ENCODE peak calls at places on chromosomes 3 and 15, in ten cellular contexts. One of them, this sample, is unnamed.

GRCh38 chr15:54722342-54722986 is 474.3 kb downstream of the RSL24D1 start:
- DNase-seq in HS-27A: no peak
- DNase-seq in lower lobe of right lung: no peak
- DNase-seq in NCI-H1105: no peak
- DNase-seq in T-helper 2 cell: no peak
- DNase-seq in AML-193: no peak
- DNase-seq in activated CD8-positive, alpha-beta memory T cell treated with anti-CD3 and anti-CD28 coated beads for 48 hours: no peak
- DNase-seq in T-cell: no peak
- DNase-seq in RCC 7860: no peak
- DNase-seq in NCI-H1092: no peak
- DNase-seq in this sample: no peak

GRCh38 chr15:65286704-65287514 is at the start of gene PARP16:
- DNase-seq in RCC 7860: peak
- DNase-seq in activated CD8-positive, alpha-beta memory T cell treated with anti-CD3 and anti-CD28 coated beads for 48 hours: peak
- DNase-seq in AML-193: peak
- DNase-seq in HS-27A: peak
- DNase-seq in NCI-H1105: peak
- DNase-seq in T-cell: peak
- DNase-seq in lower lobe of right lung: peak
- DNase-seq in T-helper 2 cell: peak
- DNase-seq in NCI-H1092: peak
- DNase-seq in this sample: peak

GRCh38 chr3:171847595-171848259 is 4.6 kb downstream of the TMEM212 start:
- DNase-seq in RCC 7860: no peak
- DNase-seq in lower lobe of right lung: no peak
- DNase-seq in NCI-H1092: no peak
- DNase-seq in AML-193: no peak
- DNase-seq in NCI-H1105: no peak
- DNase-seq in T-cell: no peak
- DNase-seq in activated CD8-positive, alpha-beta memory T cell treated with anti-CD3 and anti-CD28 coated beads for 48 hours: no peak
- DNase-seq in T-helper 2 cell: no peak
- DNase-seq in HS-27A: no peak
- DNase-seq in this sample: no peak

GRCh38 chr15:66780172-66780972 is 78.3 kb downstream of the SMAD6 start:
- DNase-seq in T-cell: no peak
- DNase-seq in NCI-H1092: no peak
- DNase-seq in HS-27A: peak
- DNase-seq in RCC 7860: peak
- DNase-seq in NCI-H1105: no peak
- DNase-seq in T-helper 2 cell: no peak
- DNase-seq in activated CD8-positive, alpha-beta memory T cell treated with anti-CD3 and anti-CD28 coated beads for 48 hours: no peak
- DNase-seq in AML-193: no peak
- DNase-seq in lower lobe of right lung: no peak
- DNase-seq in this sample: no peak

GRCh38 chr3:157573780-157574378 is 70.7 kb upstream of the VEPH1 start:
- DNase-seq in T-cell: no peak
- DNase-seq in activated CD8-positive, alpha-beta memory T cell treated with anti-CD3 and anti-CD28 coated beads for 48 hours: no peak
- DNase-seq in HS-27A: no peak
- DNase-seq in NCI-H1092: no peak
- DNase-seq in NCI-H1105: no peak
- DNase-seq in RCC 7860: peak
- DNase-seq in AML-193: no peak
- DNase-seq in T-helper 2 cell: no peak
- DNase-seq in lower lobe of right lung: no peak
- DNase-seq in this sample: no peak

GRCh38 chr15:67813104-67813634 is 12.1 kb upstream of the SKOR1 start:
- DNase-seq in T-helper 2 cell: no peak
- DNase-seq in NCI-H1105: no peak
- DNase-seq in T-cell: no peak
- DNase-seq in AML-193: no peak
- DNase-seq in activated CD8-positive, alpha-beta memory T cell treated with anti-CD3 and anti-CD28 coated beads for 48 hours: no peak
- DNase-seq in NCI-H1092: no peak
- DNase-seq in RCC 7860: no peak
- DNase-seq in lower lobe of right lung: no peak
- DNase-seq in HS-27A: no peak
- DNase-seq in this sample: no peak

GRCh38 chr3:37765591-37766219 is 96.0 kb upstream of the CTDSPL start:
- DNase-seq in T-helper 2 cell: no peak
- DNase-seq in NCI-H1092: no peak
- DNase-seq in HS-27A: no peak
- DNase-seq in AML-193: no peak
- DNase-seq in lower lobe of right lung: no peak
- DNase-seq in NCI-H1105: no peak
- DNase-seq in activated CD8-positive, alpha-beta memory T cell treated with anti-CD3 and anti-CD28 coated beads for 48 hours: no peak
- DNase-seq in RCC 7860: no peak
- DNase-seq in T-cell: no peak
- DNase-seq in this sample: no peak

GRCh38 chr15:39851505-39852082 is 68.5 kb downstream of the GPR176 start:
- DNase-seq in NCI-H1105: no peak
- DNase-seq in activated CD8-positive, alpha-beta memory T cell treated with anti-CD3 and anti-CD28 coated beads for 48 hours: no peak
- DNase-seq in AML-193: no peak
- DNase-seq in T-helper 2 cell: no peak
- DNase-seq in HS-27A: no peak
- DNase-seq in NCI-H1092: no peak
- DNase-seq in lower lobe of right lung: no peak
- DNase-seq in T-cell: no peak
- DNase-seq in RCC 7860: no peak
- DNase-seq in this sample: no peak

GRCh38 chr15:41779662-41780157 is 5.4 kb downstream of the MAPKBP1 start:
- DNase-seq in RCC 7860: no peak
- DNase-seq in T-cell: no peak
- DNase-seq in AML-193: no peak
- DNase-seq in NCI-H1105: no peak
- DNase-seq in NCI-H1092: no peak
- DNase-seq in lower lobe of right lung: no peak
- DNase-seq in T-helper 2 cell: no peak
- DNase-seq in activated CD8-positive, alpha-beta memory T cell treated with anti-CD3 and anti-CD28 coated beads for 48 hours: no peak
- DNase-seq in HS-27A: no peak
- DNase-seq in this sample: no peak

GRCh38 chr3:184540777-184541681 is 20.6 kb upstream of the EPHB3 start:
- DNase-seq in HS-27A: no peak
- DNase-seq in NCI-H1092: peak
- DNase-seq in activated CD8-positive, alpha-beta memory T cell treated with anti-CD3 and anti-CD28 coated beads for 48 hours: peak
- DNase-seq in lower lobe of right lung: peak
- DNase-seq in RCC 7860: no peak
- DNase-seq in NCI-H1105: peak
- DNase-seq in T-helper 2 cell: peak
- DNase-seq in T-cell: peak
- DNase-seq in AML-193: peak
- DNase-seq in this sample: no peak

GRCh38 chr15:42911058-42911592 is 9.5 kb downstream of the TTBK2 start:
- DNase-seq in HS-27A: no peak
- DNase-seq in T-helper 2 cell: no peak
- DNase-seq in activated CD8-positive, alpha-beta memory T cell treated with anti-CD3 and anti-CD28 coated beads for 48 hours: no peak
- DNase-seq in lower lobe of right lung: no peak
- DNase-seq in T-cell: no peak
- DNase-seq in RCC 7860: no peak
- DNase-seq in AML-193: no peak
- DNase-seq in NCI-H1092: no peak
- DNase-seq in NCI-H1105: no peak
- DNase-seq in this sample: no peak

GRCh38 chr3:30934208-30934550 is 39.7 kb upstream of the GADL1 start:
- DNase-seq in NCI-H1092: peak
- DNase-seq in HS-27A: no peak
- DNase-seq in T-cell: no peak
- DNase-seq in NCI-H1105: peak
- DNase-seq in T-helper 2 cell: no peak
- DNase-seq in AML-193: no peak
- DNase-seq in RCC 7860: no peak
- DNase-seq in activated CD8-positive, alpha-beta memory T cell treated with anti-CD3 and anti-CD28 coated beads for 48 hours: no peak
- DNase-seq in lower lobe of right lung: no peak
- DNase-seq in this sample: no peak

GRCh38 chr15:68488290-68488689 is 56.3 kb upstream of the ITGA11 start:
- DNase-seq in NCI-H1092: no peak
- DNase-seq in T-helper 2 cell: no peak
- DNase-seq in T-cell: no peak
- DNase-seq in AML-193: no peak
- DNase-seq in lower lobe of right lung: no peak
- DNase-seq in HS-27A: no peak
- DNase-seq in NCI-H1105: no peak
- DNase-seq in RCC 7860: no peak
- DNase-seq in activated CD8-positive, alpha-beta memory T cell treated with anti-CD3 and anti-CD28 coated beads for 48 hours: no peak
- DNase-seq in this sample: no peak

GRCh38 chr3:43695443-43695842 is 4.7 kb downstream of the ABHD5 start:
- DNase-seq in NCI-H1105: no peak
- DNase-seq in NCI-H1092: no peak
- DNase-seq in lower lobe of right lung: no peak
- DNase-seq in RCC 7860: no peak
- DNase-seq in T-helper 2 cell: no peak
- DNase-seq in HS-27A: no peak
- DNase-seq in T-cell: no peak
- DNase-seq in AML-193: peak
- DNase-seq in activated CD8-positive, alpha-beta memory T cell treated with anti-CD3 and anti-CD28 coated beads for 48 hours: no peak
- DNase-seq in this sample: no peak

GRCh38 chr3:48352546-48352945 is 19.1 kb upstream of the SPINK8 start:
- DNase-seq in T-helper 2 cell: no peak
- DNase-seq in AML-193: no peak
- DNase-seq in NCI-H1092: no peak
- DNase-seq in NCI-H1105: no peak
- DNase-seq in T-cell: no peak
- DNase-seq in lower lobe of right lung: no peak
- DNase-seq in HS-27A: no peak
- DNase-seq in activated CD8-positive, alpha-beta memory T cell treated with anti-CD3 and anti-CD28 coated beads for 48 hours: no peak
- DNase-seq in RCC 7860: no peak
- DNase-seq in this sample: no peak

GRCh38 chr3:160245261-160245800 is 20.1 kb downstream of the C3orf80 start:
- DNase-seq in RCC 7860: no peak
- DNase-seq in AML-193: no peak
- DNase-seq in HS-27A: no peak
- DNase-seq in T-cell: no peak
- DNase-seq in NCI-H1092: no peak
- DNase-seq in NCI-H1105: no peak
- DNase-seq in lower lobe of right lung: no peak
- DNase-seq in activated CD8-positive, alpha-beta memory T cell treated with anti-CD3 and anti-CD28 coated beads for 48 hours: no peak
- DNase-seq in T-helper 2 cell: no peak
- DNase-seq in this sample: no peak

GRCh38 chr3:30871720-30872119 is 22.7 kb downstream of the GADL1 start:
- DNase-seq in NCI-H1092: no peak
- DNase-seq in T-cell: no peak
- DNase-seq in AML-193: no peak
- DNase-seq in T-helper 2 cell: no peak
- DNase-seq in RCC 7860: no peak
- DNase-seq in activated CD8-positive, alpha-beta memory T cell treated with anti-CD3 and anti-CD28 coated beads for 48 hours: no peak
- DNase-seq in HS-27A: no peak
- DNase-seq in lower lobe of right lung: no peak
- DNase-seq in NCI-H1105: peak
- DNase-seq in this sample: no peak

GRCh38 chr15:76376816-76377215 is 40.2 kb downstream of the ISL2 start:
- DNase-seq in AML-193: no peak
- DNase-seq in NCI-H1092: no peak
- DNase-seq in NCI-H1105: no peak
- DNase-seq in activated CD8-positive, alpha-beta memory T cell treated with anti-CD3 and anti-CD28 coated beads for 48 hours: no peak
- DNase-seq in T-helper 2 cell: no peak
- DNase-seq in lower lobe of right lung: no peak
- DNase-seq in T-cell: no peak
- DNase-seq in HS-27A: no peak
- DNase-seq in RCC 7860: no peak
- DNase-seq in this sample: no peak

GRCh38 chr3:146640955-146641867 is 36.1 kb upstream of the PLSCR5 start:
- DNase-seq in NCI-H1105: peak
- DNase-seq in lower lobe of right lung: no peak
- DNase-seq in T-helper 2 cell: no peak
- DNase-seq in activated CD8-positive, alpha-beta memory T cell treated with anti-CD3 and anti-CD28 coated beads for 48 hours: no peak
- DNase-seq in RCC 7860: peak
- DNase-seq in HS-27A: peak
- DNase-seq in NCI-H1092: peak
- DNase-seq in AML-193: peak
- DNase-seq in T-cell: no peak
- DNase-seq in this sample: no peak

GRCh38 chr15:67945951-67946700 is 106.3 kb upstream of the RNU6-1 start:
- DNase-seq in RCC 7860: no peak
- DNase-seq in activated CD8-positive, alpha-beta memory T cell treated with anti-CD3 and anti-CD28 coated beads for 48 hours: no peak
- DNase-seq in lower lobe of right lung: no peak
- DNase-seq in T-cell: no peak
- DNase-seq in T-helper 2 cell: no peak
- DNase-seq in NCI-H1105: no peak
- DNase-seq in AML-193: no peak
- DNase-seq in HS-27A: no peak
- DNase-seq in NCI-H1092: no peak
- DNase-seq in this sample: no peak

GRCh38 chr3:55143336-55143735 is 215.5 kb upstream of the LRTM1 start:
- DNase-seq in RCC 7860: no peak
- DNase-seq in lower lobe of right lung: no peak
- DNase-seq in T-helper 2 cell: no peak
- DNase-seq in T-cell: no peak
- DNase-seq in NCI-H1105: no peak
- DNase-seq in activated CD8-positive, alpha-beta memory T cell treated with anti-CD3 and anti-CD28 coated beads for 48 hours: no peak
- DNase-seq in NCI-H1092: no peak
- DNase-seq in AML-193: no peak
- DNase-seq in HS-27A: no peak
- DNase-seq in this sample: no peak

GRCh38 chr15:90979582-90979981 is 14.8 kb downstream of the PRC1 start:
- DNase-seq in T-helper 2 cell: no peak
- DNase-seq in AML-193: no peak
- DNase-seq in NCI-H1092: no peak
- DNase-seq in T-cell: no peak
- DNase-seq in RCC 7860: no peak
- DNase-seq in activated CD8-positive, alpha-beta memory T cell treated with anti-CD3 and anti-CD28 coated beads for 48 hours: no peak
- DNase-seq in HS-27A: no peak
- DNase-seq in NCI-H1105: no peak
- DNase-seq in lower lobe of right lung: no peak
- DNase-seq in this sample: no peak

GRCh38 chr3:187648177-187648576 is 22.0 kb downstream of the SST start:
- DNase-seq in AML-193: no peak
- DNase-seq in T-helper 2 cell: no peak
- DNase-seq in T-cell: no peak
- DNase-seq in HS-27A: no peak
- DNase-seq in NCI-H1105: no peak
- DNase-seq in activated CD8-positive, alpha-beta memory T cell treated with anti-CD3 and anti-CD28 coated beads for 48 hours: no peak
- DNase-seq in lower lobe of right lung: no peak
- DNase-seq in NCI-H1092: no peak
- DNase-seq in RCC 7860: no peak
- DNase-seq in this sample: no peak

GRCh38 chr15:25249236-25250010 is 189.4 kb downstream of the UBE3A start:
- DNase-seq in T-cell: no peak
- DNase-seq in lower lobe of right lung: no peak
- DNase-seq in AML-193: no peak
- DNase-seq in HS-27A: no peak
- DNase-seq in NCI-H1092: no peak
- DNase-seq in RCC 7860: no peak
- DNase-seq in T-helper 2 cell: no peak
- DNase-seq in activated CD8-positive, alpha-beta memory T cell treated with anti-CD3 and anti-CD28 coated beads for 48 hours: no peak
- DNase-seq in NCI-H1105: no peak
- DNase-seq in this sample: peak

GRCh38 chr15:101381671-101382212 is 86.7 kb upstream of the SNRPA1 start:
- DNase-seq in HS-27A: no peak
- DNase-seq in T-cell: no peak
- DNase-seq in activated CD8-positive, alpha-beta memory T cell treated with anti-CD3 and anti-CD28 coated beads for 48 hours: no peak
- DNase-seq in RCC 7860: no peak
- DNase-seq in NCI-H1105: no peak
- DNase-seq in AML-193: no peak
- DNase-seq in T-helper 2 cell: no peak
- DNase-seq in lower lobe of right lung: no peak
- DNase-seq in NCI-H1092: no peak
- DNase-seq in this sample: no peak

This sample was measured in GM12892.